ENCODE peak calls at places on chromosomes 5 and 9, in six cellular contexts. M is kidney glomerular epithelial cell, E is body of pancreas, B is AG08395, P is germinal center, A is amygdala. Z is an unnamed sample.

GRCh38 chr5:135327429-135328127 is 71.5 kb downstream of the MACROH2A1 start:
- DNase-seq in M (no peak), E (no peak), B (no peak), P (no peak), A (peak; percentile 31), Z (no peak)

GRCh38 chr5:127925916-127926315 is 157.7 kb upstream of the SLC12A2 start:
- DNase-seq in M (no peak), E (peak; percentile 58), B (no peak), P (no peak), A (no peak), Z (no peak)

GRCh38 chr5:22249209-22249608 is 603.9 kb downstream of the CDH12 start:
- DNase-seq in M (no peak), E (no peak), B (no peak), P (no peak), A (no peak), Z (no peak)

GRCh38 chr5:135194573-135195266 is 160.7 kb upstream of the PITX1 start:
- DNase-seq in M (no peak), E (no peak), B (peak; percentile 41), P (no peak), A (no peak), Z (no peak)

GRCh38 chr9:93776873-93777272 is 178.3 kb downstream of the BARX1 start:
- DNase-seq in M (no peak), E (no peak), B (no peak), P (no peak), A (no peak), Z (no peak)

GRCh38 chr5:54803381-54804025 is 181.9 kb downstream of the ESM1 start:
- DNase-seq in M (no peak), E (no peak), B (peak; percentile 35), P (no peak), A (no peak), Z (no peak)

GRCh38 chr9:138051586-138052321 is 174.2 kb downstream of the CACNA1B start:
- DNase-seq in M (no peak), E (no peak), B (no peak), P (no peak), A (no peak), Z (no peak)

GRCh38 chr5:138275379-138275782 is 960 bp upstream of the GFRA3 start:
- DNase-seq in M (no peak), E (peak; percentile 20), B (no peak), P (no peak), A (no peak), Z (no peak)

GRCh38 chr5:60701317-60701988 is 1.5 kb upstream of the DEPDC1B start:
- DNase-seq in M (peak; percentile 57), E (no peak), B (no peak), P (no peak), A (no peak), Z (no peak)

GRCh38 chr9:93343663-93344062 is 107.8 kb upstream of the FAM120A start:
- DNase-seq in M (no peak), E (no peak), B (no peak), P (no peak), A (no peak), Z (no peak)

GRCh38 chr9:93058357-93059096 is at the start of gene SUSD3:
- DNase-seq in M (peak; percentile 48), E (peak; percentile 79), B (peak; percentile 20), P (peak; percentile 90), A (no peak), Z (peak; percentile 93)